ENCODE peak calls at places on chromosomes 16 and 17, in four cellular contexts. I is K562, K is HL-60, O is Panc1. C is an unnamed sample. For H3K27me3, the result is how much of the 10 kb centered on the place peaks cover.

GRCh38 chr17:68646626-68647526 is 45.7 kb upstream of the FAM20A start:
- DNase-seq in I (no peak), K (no peak), O (no peak), C (no peak)

GRCh38 chr16:31861415-31861814 is 12.2 kb upstream of the ZNF267 start:
- DNase-seq in I (no peak), K (no peak), O (no peak), C (no peak)

GRCh38 chr16:88936008-88936912 is 40.7 kb downstream of the CBFA2T3 start:
- DNase-seq in I (no peak), K (no peak), O (no peak), C (no peak)

GRCh38 chr17:70242781-70243437 is 73.6 kb downstream of the KCNJ2 start:
- DNase-seq in I (no peak), K (no peak), O (no peak), C (no peak)

GRCh38 chr17:47745037-47745380 is 12.0 kb downstream of the TBX21 start:
- DNase-seq in I (peak), K (no peak), O (no peak), C (peak)

GRCh38 chr16:11354733-11355574 is 9.7 kb downstream of the RMI2 start:
- DNase-seq in I (no peak), K (no peak), O (no peak), C (no peak)

GRCh38 chr17:50026901-50027638 is 28.8 kb upstream of the ITGA3 start:
- DNase-seq in I (peak), K (peak), O (no peak), C (peak)

GRCh38 chr17:76260220-76260619 is 4.9 kb upstream of the UBALD2 start:
- DNase-seq in I (no peak), K (no peak), O (no peak), C (no peak)

GRCh38 chr16:70705056-70705455 is 19.2 kb upstream of the MTSS2 start:
- DNase-seq in I (no peak), K (no peak), O (no peak), C (no peak)

GRCh38 chr17:1709403-1709891 is 730 bp downstream of the TLCD2 start:
- DNase-seq in I (no peak), K (no peak), O (no peak), C (peak)

GRCh38 chr16:77780378-77780837 is 8.0 kb upstream of the VAT1L start:
- DNase-seq in I (no peak), K (no peak), O (peak), C (no peak)

GRCh38 chr17:70099884-70100283 is 24.9 kb downstream of the KCNJ16 start:
- DNase-seq in I (no peak), K (no peak), O (no peak), C (no peak)

GRCh38 chr17:17729620-17730249 is 48.5 kb downstream of the RAI1 start:
- DNase-seq in I (peak), K (no peak), O (peak), C (peak)

GRCh38 chr17:81135503-81136283 is 29.6 kb upstream of the PVALEF start:
- DNase-seq in I (no peak), K (no peak), O (no peak), C (no peak)

GRCh38 chr17:69581061-69581955 is 166.8 kb downstream of the MAP2K6 start:
- DNase-seq in I (no peak), K (no peak), O (no peak), C (peak)

GRCh38 chr16:86074651-86075487 is 175.9 kb downstream of the IRF8 start:
- DNase-seq in I (no peak), K (no peak), O (no peak), C (peak)

GRCh38 chr16:22373662-22374310 is 633 bp downstream of the CDR2 start:
- DNase-seq in I (no peak), K (no peak), O (no peak), C (peak)

GRCh38 chr17:39928868-39929651 is 1.5 kb downstream of the LRRC3C start:
- DNase-seq in I (no peak), K (no peak), O (no peak), C (no peak)

GRCh38 chr17:32341141-32341856 is 674 bp downstream of the C17orf75 start:
- DNase-seq in I (peak), K (peak), O (no peak), C (no peak)

GRCh38 chr16:55668337-55669281 is 12.8 kb downstream of the SLC6A2 start:
- DNase-seq in I (no peak), K (no peak), O (peak), C (peak)

GRCh38 chr17:44947461-44948314 is at the start of gene KIF18B:
- DNase-seq in I (peak), K (peak), O (peak), C (peak)
- TF ChIP-seq REST in I (peak), K (peak), O (no peak), C (peak)

GRCh38 chr16:9112844-9113186 is 21.4 kb downstream of the HAPSTR1 start:
- DNase-seq in I (no peak), K (no peak), O (no peak), C (no peak)

GRCh38 chr16:9114842-9115241 is 23.4 kb downstream of the HAPSTR1 start:
- DNase-seq in I (no peak), K (no peak), O (no peak), C (no peak)

GRCh38 chr16:9114112-9114511 is 22.7 kb downstream of the HAPSTR1 start:
- DNase-seq in I (no peak), K (no peak), O (no peak), C (no peak)

GRCh38 chr16:9113707-9114106 is 22.3 kb downstream of the HAPSTR1 start:
- DNase-seq in I (no peak), K (no peak), O (no peak), C (no peak)

DNA sequence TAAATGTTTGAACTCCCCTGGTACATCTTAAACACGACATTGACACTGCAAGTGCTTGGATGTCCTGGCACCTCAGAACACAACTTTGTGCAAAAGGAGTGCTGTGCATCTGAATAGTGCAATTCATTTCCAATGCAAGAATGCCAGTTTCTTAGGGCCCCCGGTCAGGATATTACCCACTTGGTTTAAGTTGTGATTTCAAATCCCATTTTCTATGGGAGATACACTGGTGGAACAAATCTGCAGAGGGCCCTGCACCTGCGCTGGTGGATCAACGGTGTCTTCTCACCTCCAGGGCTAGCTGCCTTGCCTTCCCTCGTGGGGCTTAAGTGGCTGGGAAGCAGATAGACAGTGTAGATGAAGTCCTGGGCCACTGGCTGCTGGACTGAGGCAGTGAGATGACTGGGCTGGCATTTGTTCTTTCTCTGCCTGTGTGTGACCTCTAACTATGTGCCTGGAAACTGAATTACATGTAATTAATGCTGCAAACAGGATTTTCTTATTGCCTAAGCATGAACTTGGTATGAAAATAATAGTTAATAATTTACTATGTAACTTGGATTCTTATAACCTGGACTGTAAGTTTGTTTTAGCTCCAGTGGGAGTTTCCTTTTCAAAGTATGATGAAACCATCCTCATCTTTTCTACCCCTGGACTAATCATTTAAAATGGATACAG is 20.9 kb downstream of the HAPSTR1 start:
- DNase-seq in I (no peak), K (no peak), O (no peak), C (no peak)
- TF ChIP-seq POLR2AphosphoS5 in I (no peak), K (no peak), O (no peak), C (no peak)

GRCh38 chr17:65218261-65218660 is 81.1 kb downstream of the RGS9 start:
- DNase-seq in I (no peak), K (no peak), O (no peak), C (no peak)
- H3K27me3 ChIP-seq in I (half or more), K (under half), O (under half), C (under half)

GRCh38 chr17:42609182-42609813 is at the start of the genes RETREG3 and TUBG1:
- DNase-seq in I (peak), K (peak), O (peak), C (peak)

GRCh38 chr17:42603318-42603717 is 5.9 kb downstream of the RETREG3 start:
- DNase-seq in I (no peak), K (no peak), O (no peak), C (no peak)

GRCh38 chr17:42612013-42612412 is 2.5 kb downstream of the TUBG1 start:
- DNase-seq in I (no peak), K (no peak), O (no peak), C (no peak)

GRCh38 chr17:42613699-42614295 is 4.3 kb downstream of the TUBG1 start:
- DNase-seq in I (no peak), K (no peak), O (no peak), C (no peak)

DNA sequence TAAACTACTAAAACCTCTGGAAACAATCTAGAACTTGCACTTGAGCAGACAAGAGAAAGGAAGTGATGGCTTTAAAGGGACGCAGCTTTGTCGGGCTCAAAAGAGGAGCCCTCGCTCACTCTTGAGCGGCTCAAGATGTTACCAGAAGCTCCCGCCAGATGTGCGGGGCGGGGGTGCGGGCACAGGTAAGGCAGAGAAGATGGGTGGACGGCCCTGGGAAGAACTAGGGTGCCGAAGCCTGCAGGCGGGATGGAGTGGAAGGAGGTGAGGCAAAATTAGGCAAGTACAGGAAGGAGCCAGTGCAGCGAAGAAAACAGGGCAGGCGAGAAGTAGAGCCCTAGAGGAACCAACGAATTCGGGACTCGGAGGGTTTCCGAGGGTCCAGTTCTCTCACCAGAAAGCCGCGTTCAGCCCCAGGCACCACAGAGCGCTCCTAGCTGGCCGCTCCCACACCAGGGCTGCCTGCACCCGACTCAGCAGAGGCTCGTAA is 437 bp downstream of the RETREG3 start:
- DNase-seq in I (no peak), K (peak), O (no peak), C (peak)
- TF ChIP-seq REST in I (no peak), K (no peak), O (no peak), C (no peak)

GRCh38 chr17:2967515-2967914 is 95.9 kb downstream of the OR1D5 start:
- DNase-seq in I (no peak), K (no peak), O (no peak), C (no peak)
- TF ChIP-seq POLR2AphosphoS5 in I (no peak), K (no peak), O (no peak), C (no peak)

GRCh38 chr17:61405686-61406542 is 6.3 kb downstream of the TBX2 start:
- DNase-seq in I (no peak), K (no peak), O (no peak), C (peak)

GRCh38 chr17:61403846-61404701 is 4.4 kb downstream of the TBX2 start:
- DNase-seq in I (no peak), K (no peak), O (no peak), C (peak)

GRCh38 chr17:61406543-61406845 is 6.9 kb downstream of the TBX2 start:
- DNase-seq in I (no peak), K (no peak), O (no peak), C (no peak)

GRCh38 chr17:61404702-61405046 is 5.0 kb downstream of the TBX2 start:
- DNase-seq in I (no peak), K (no peak), O (no peak), C (peak)

DNA sequence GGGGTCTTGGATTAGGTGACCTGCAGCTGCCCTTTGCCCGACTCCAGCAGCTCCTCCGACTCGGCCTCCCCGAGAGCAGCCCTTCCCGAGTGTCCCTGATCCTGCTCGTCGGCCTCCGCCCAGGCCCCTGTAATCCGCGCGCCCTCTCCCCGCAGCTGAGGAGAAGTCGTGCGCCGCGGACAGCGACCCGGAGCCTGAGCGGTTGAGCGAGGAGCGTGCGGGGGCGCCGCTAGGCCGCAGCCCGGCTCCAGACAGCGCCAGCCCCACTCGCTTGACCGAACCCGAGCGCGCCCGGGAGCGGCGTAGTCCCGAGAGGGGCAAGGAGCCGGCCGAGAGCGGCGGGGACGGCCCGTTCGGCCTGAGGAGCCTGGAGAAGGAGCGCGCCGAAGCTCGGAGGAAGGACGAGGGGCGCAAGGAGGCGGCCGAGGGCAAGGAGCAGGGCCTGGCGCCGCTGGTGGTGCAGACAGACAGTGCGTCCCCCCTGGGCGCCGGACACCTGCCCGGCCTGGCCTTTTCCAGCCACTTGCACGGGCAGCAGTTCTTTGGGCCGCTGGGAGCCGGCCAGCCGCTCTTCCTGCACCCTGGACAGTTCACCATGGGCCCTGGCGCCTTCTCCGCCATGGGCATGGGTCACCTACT is 5.5 kb downstream of the TBX2 start:
- DNase-seq in I (no peak), K (no peak), O (no peak), C (peak)
- H3K27me3 ChIP-seq in I (half or more), K (half or more), O (under half), C (half or more)

GRCh38 chr17:75088465-75088895 is 726 bp downstream of the SLC16A5 start:
- DNase-seq in I (no peak), K (no peak), O (no peak), C (no peak)

GRCh38 chr17:75087182-75087557 is 584 bp upstream of the SLC16A5 start:
- DNase-seq in I (no peak), K (no peak), O (no peak), C (no peak)

GRCh38 chr17:75088902-75089417 is 1.2 kb downstream of the SLC16A5 start:
- DNase-seq in I (no peak), K (no peak), O (no peak), C (peak)

GRCh38 chr17:75086496-75087181 is 1.1 kb upstream of the SLC16A5 start:
- DNase-seq in I (no peak), K (no peak), O (no peak), C (no peak)

GRCh38 chr17:75087558-75088453 is at the start of gene SLC16A5:
- DNase-seq in I (peak), K (no peak), O (no peak), C (peak)
- TF ChIP-seq REST in I (no peak), K (no peak), O (no peak), C (no peak)

GRCh38 chr16:16099320-16099719 is 124.0 kb downstream of the ABCC6 start:
- DNase-seq in I (no peak), K (no peak), O (no peak), C (no peak)

GRCh38 chr16:16095646-16096045 is 127.6 kb downstream of the ABCC6 start:
- DNase-seq in I (no peak), K (no peak), O (no peak), C (no peak)

GRCh38 chr16:16096858-16097213 is 126.5 kb downstream of the ABCC6 start:
- DNase-seq in I (no peak), K (no peak), O (no peak), C (no peak)

GRCh38 chr16:16093625-16094332 is 129.5 kb downstream of the ABCC6 start:
- DNase-seq in I (no peak), K (no peak), O (no peak), C (no peak)

DNA sequence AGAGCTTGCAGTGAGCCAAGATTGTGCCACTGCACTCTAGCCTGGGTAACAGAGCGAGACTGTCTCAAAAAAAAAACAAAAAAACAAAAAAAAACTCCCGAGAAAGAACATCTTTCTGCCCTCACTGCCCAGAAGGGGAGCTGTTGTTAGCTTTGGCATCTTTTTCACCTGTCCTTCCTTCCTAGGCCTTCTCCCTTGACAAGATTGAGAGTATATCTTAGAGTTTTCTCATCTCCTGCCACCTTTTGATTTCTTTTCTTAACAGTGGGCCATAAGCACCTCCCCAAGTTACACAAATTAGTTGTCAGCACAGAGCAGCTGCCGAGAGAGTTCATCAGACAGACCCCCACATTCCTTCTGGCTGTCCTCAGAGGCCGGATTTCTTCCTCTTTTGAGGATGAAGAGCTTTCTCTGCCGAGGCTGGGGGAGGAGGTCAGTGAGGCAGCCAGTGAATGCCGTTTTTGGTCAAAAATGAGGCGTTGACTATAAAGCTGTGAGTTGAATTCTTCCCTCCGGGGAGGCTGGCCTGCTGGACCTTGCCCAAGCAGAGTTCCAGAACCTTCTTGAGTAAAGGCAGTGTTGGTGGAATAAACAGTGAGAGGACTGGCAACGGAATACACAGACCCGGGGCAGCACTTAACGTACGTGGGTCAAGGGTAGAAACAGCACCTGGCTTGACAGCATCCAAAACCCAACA is 127.0 kb downstream of the ABCC6 start:
- DNase-seq in I (no peak), K (no peak), O (no peak), C (peak)
- TF ChIP-seq POLR2AphosphoS5 in I (no peak), K (no peak), O (no peak), C (no peak)

GRCh38 chr16:72124761-72125634 is 31.4 kb downstream of the DHX38 start:
- DNase-seq in I (peak), K (peak), O (peak), C (peak)
- H3K27me3 ChIP-seq in I (under half), K (under half), O (under half), C (under half)

DNA sequence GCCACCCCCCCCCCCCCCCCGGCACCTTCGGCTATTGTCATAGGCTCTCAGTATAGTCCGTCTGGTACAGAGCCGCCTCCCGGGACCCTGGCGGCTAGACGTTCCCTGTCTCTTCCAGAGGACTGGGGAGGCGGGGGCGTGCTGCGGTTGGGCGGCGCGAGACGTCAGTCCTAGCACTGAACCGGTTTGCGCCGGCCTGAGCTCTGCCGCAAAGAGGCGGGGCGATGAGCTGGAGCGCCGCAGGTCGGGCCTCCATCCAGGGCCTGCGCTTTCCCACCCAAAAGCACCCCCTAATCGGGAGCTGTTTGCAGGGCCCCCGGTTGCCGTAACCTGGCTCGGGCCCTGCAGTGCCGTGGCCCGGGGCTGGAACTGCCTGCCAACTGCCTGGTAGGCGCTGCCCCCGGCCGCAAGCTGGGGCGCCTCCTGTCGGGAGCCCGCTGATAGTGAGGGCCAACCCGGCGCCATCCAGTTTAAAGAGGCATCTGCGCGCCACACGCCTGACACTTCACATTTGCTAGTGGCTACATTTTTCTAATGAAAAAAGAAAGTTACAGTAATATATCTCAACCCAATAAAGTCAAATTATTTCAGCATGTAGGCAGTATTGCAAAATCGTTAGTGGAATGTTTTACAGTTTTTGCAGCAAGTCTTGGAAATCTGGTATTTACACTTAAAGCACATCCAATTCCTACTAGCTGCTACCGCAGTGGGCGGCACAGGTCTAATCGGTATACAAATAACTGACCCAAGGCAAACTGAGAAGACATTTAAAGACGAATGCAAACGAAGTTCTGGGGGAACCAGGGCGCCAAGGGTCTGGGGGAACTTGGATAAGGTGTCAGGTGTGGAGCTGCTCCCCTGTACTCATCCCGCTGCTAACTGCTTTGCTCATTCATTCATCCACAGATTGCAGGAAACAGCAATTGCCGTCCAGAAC is 753 bp upstream of the USP22 start:
- DNase-seq in I (peak), K (peak), O (peak), C (peak)
- TF ChIP-seq REST in I (peak), K (peak), O (no peak), C (no peak)